ENCODE peak calls at places on chromosomes 1 and 21, in six cellular contexts. One of them, this sample, is unnamed.

GRCh38 chr1:16170283-16170673 is 14.4 kb upstream of the EPHA2 start:
- DNase-seq in NCI-H345: no peak
- DNase-seq in Right ventricle myocardium inferior: no peak
- DNase-seq in GM23338: no peak
- DNase-seq in transverse colon: no peak
- DNase-seq in RPMI8226: no peak
- DNase-seq in this sample: no peak

GRCh38 chr1:21089711-21090110 is 87.0 kb downstream of the EIF4G3 start:
- DNase-seq in NCI-H345: no peak
- DNase-seq in Right ventricle myocardium inferior: no peak
- DNase-seq in GM23338: no peak
- DNase-seq in transverse colon: no peak
- DNase-seq in RPMI8226: no peak
- DNase-seq in this sample: no peak

GRCh38 chr1:212124891-212125582 is 89.5 kb downstream of the DTL start:
- DNase-seq in NCI-H345: no peak
- DNase-seq in Right ventricle myocardium inferior: no peak
- DNase-seq in GM23338: no peak
- DNase-seq in transverse colon: peak
- DNase-seq in RPMI8226: no peak
- DNase-seq in this sample: no peak

GRCh38 chr1:87236585-87236984 is 92.1 kb upstream of the LMO4 start:
- DNase-seq in NCI-H345: no peak
- DNase-seq in Right ventricle myocardium inferior: no peak
- DNase-seq in GM23338: no peak
- DNase-seq in transverse colon: no peak
- DNase-seq in RPMI8226: no peak
- DNase-seq in this sample: peak

GRCh38 chr1:105386489-105386888 is 1636.8 kb downstream of the AMY1C start:
- DNase-seq in NCI-H345: peak
- DNase-seq in Right ventricle myocardium inferior: no peak
- DNase-seq in GM23338: no peak
- DNase-seq in transverse colon: no peak
- DNase-seq in RPMI8226: no peak
- DNase-seq in this sample: no peak

GRCh38 chr1:206471415-206471801 is 1.1 kb downstream of the IKBKE start:
- DNase-seq in NCI-H345: no peak
- DNase-seq in Right ventricle myocardium inferior: no peak
- DNase-seq in GM23338: no peak
- DNase-seq in transverse colon: no peak
- DNase-seq in RPMI8226: no peak
- DNase-seq in this sample: no peak

GRCh38 chr1:67472056-67472455 is 41.9 kb upstream of the SERBP1 start:
- DNase-seq in NCI-H345: no peak
- DNase-seq in Right ventricle myocardium inferior: no peak
- DNase-seq in GM23338: no peak
- DNase-seq in transverse colon: no peak
- DNase-seq in RPMI8226: no peak
- DNase-seq in this sample: no peak

GRCh38 chr1:62884156-62884740 is 100.3 kb downstream of the ATG4C start:
- DNase-seq in NCI-H345: no peak
- DNase-seq in Right ventricle myocardium inferior: no peak
- DNase-seq in GM23338: no peak
- DNase-seq in transverse colon: no peak
- DNase-seq in RPMI8226: no peak
- DNase-seq in this sample: no peak

GRCh38 chr1:44847786-44848185 is 4.7 kb upstream of the PTCH2 start:
- DNase-seq in NCI-H345: no peak
- DNase-seq in Right ventricle myocardium inferior: no peak
- DNase-seq in GM23338: no peak
- DNase-seq in transverse colon: no peak
- DNase-seq in RPMI8226: no peak
- DNase-seq in this sample: no peak

GRCh38 chr21:37863842-37864241 is 52.4 kb downstream of the KCNJ6 start:
- DNase-seq in NCI-H345: no peak
- DNase-seq in Right ventricle myocardium inferior: no peak
- DNase-seq in GM23338: no peak
- DNase-seq in transverse colon: no peak
- DNase-seq in RPMI8226: no peak
- DNase-seq in this sample: no peak

GRCh38 chr1:25845664-25846063 is 13.6 kb downstream of the AUNIP start:
- DNase-seq in NCI-H345: no peak
- DNase-seq in Right ventricle myocardium inferior: no peak
- DNase-seq in GM23338: no peak
- DNase-seq in transverse colon: no peak
- DNase-seq in RPMI8226: no peak
- DNase-seq in this sample: no peak

This sample was measured in OCI-M1.